ENCODE peak calls at places on chromosomes 6 and 20, in six cellular contexts. V is SW480; F is activated CD8-positive, alpha-beta memory T cell treated with anti-CD3 and anti-CD28 coated beads for 24 hours; A is ovary; Y is G401; P is ureter. O is an unnamed sample.

GRCh38 chr20:7843613-7844012 is 96.6 kb downstream of the HAO1 start:
- DNase-seq in P (no peak), V (no peak), A (no peak), F (no peak), Y (no peak), O (no peak)

GRCh38 chr6:37459981-37460800 is 27.2 kb downstream of the CMTR1 start:
- DNase-seq in Y (no peak), A (no peak), F (no peak), P (no peak), V (no peak), O (no peak)

GRCh38 chr20:10553326-10553984 is 118.3 kb downstream of the SLX4IP start:
- DNase-seq in F (peak; percentile 67), Y (peak; percentile 62), A (peak; percentile 77), P (peak; percentile 64), V (peak; percentile 65), O (peak; percentile 70)

GRCh38 chr6:113599444-113599843 is 257.7 kb upstream of the MARCKS start:
- DNase-seq in V (no peak), F (no peak), P (no peak), A (no peak), Y (no peak), O (no peak)

GRCh38 chr6:55957961-55958422 is 82.6 kb upstream of the BMP5 start:
- DNase-seq in A (no peak), F (no peak), V (no peak), Y (no peak), P (no peak), O (no peak)

GRCh38 chr20:21548390-21549035 is 34.6 kb upstream of the NKX2-2 start:
- DNase-seq in Y (no peak), A (no peak), P (no peak), V (peak; percentile 19), F (peak; percentile 62), O (no peak)

GRCh38 chr6:8110725-8111124 is 8.4 kb upstream of the EEF1E1 start:
- DNase-seq in Y (no peak), V (no peak), F (no peak), P (no peak), A (no peak), O (no peak)

GRCh38 chr6:161411265-161411944 is 137.5 kb upstream of the AGPAT4 start:
- DNase-seq in Y (no peak), A (no peak), P (no peak), V (no peak), F (no peak), O (no peak)

GRCh38 chr20:9903048-9903651 is 64.3 kb upstream of the PAK5 start:
- DNase-seq in F (no peak), V (peak; percentile 7), Y (no peak), P (no peak), A (no peak), O (no peak)

GRCh38 chr20:34311118-34312023 is 8.2 kb upstream of the AHCY start:
- DNase-seq in P (no peak), A (peak; percentile 53), Y (peak; percentile 16), V (peak; percentile 81), F (no peak), O (no peak)

GRCh38 chr20:2756056-2756611 is 44.3 kb downstream of the CPXM1 start:
- DNase-seq in A (peak; percentile 55), Y (peak; percentile 10), F (peak; percentile 56), P (no peak), V (peak; percentile 62), O (no peak)

GRCh38 chr6:141956046-141956761 is 176.5 kb upstream of the GJE1 start:
- DNase-seq in V (no peak), F (no peak), P (no peak), A (no peak), Y (no peak), O (peak; percentile 80)

GRCh38 chr6:34110610-34111009 is 35.3 kb downstream of the GRM4 start:
- DNase-seq in F (no peak), P (no peak), V (no peak), A (no peak), Y (peak; percentile 94), O (no peak)

O was measured in Ammon's horn.